ENCODE peak calls at places on chromosomes 5 and 9, in six cellular contexts. One of them, this sample, is unnamed.

GRCh38 chr9:7088598-7088997 is 330.8 kb downstream of the KDM4C start:
- DNase-seq in CD8-positive, alpha-beta memory T cell: no peak
- DNase-seq in kidney: no peak
- DNase-seq in stomach: no peak
- DNase-seq in ovary: no peak
- DNase-seq in heart left ventricle: no peak
- DNase-seq in this sample: no peak

GRCh38 chr5:83750759-83751158 is 30.1 kb upstream of the HAPLN1 start:
- DNase-seq in CD8-positive, alpha-beta memory T cell: no peak
- DNase-seq in kidney: no peak
- DNase-seq in stomach: no peak
- DNase-seq in ovary: no peak
- DNase-seq in heart left ventricle: no peak
- DNase-seq in this sample: no peak

GRCh38 chr5:168746893-168747640 is 167.9 kb upstream of the PANK3 start:
- DNase-seq in CD8-positive, alpha-beta memory T cell: no peak
- DNase-seq in kidney: no peak
- DNase-seq in stomach: no peak
- DNase-seq in ovary: no peak
- DNase-seq in heart left ventricle: no peak
- DNase-seq in this sample: no peak

GRCh38 chr5:169803077-169803981 is 166.3 kb downstream of the DOCK2 start:
- DNase-seq in CD8-positive, alpha-beta memory T cell: no peak
- DNase-seq in kidney: no peak
- DNase-seq in stomach: no peak
- DNase-seq in ovary: peak; percentile 43
- DNase-seq in heart left ventricle: peak; percentile 55
- DNase-seq in this sample: no peak

GRCh38 chr5:108727154-108727638 is 20.5 kb upstream of the FER start:
- DNase-seq in CD8-positive, alpha-beta memory T cell: no peak
- DNase-seq in kidney: no peak
- DNase-seq in stomach: no peak
- DNase-seq in ovary: no peak
- DNase-seq in heart left ventricle: peak; percentile 62
- DNase-seq in this sample: peak; percentile 61

GRCh38 chr5:169914766-169915165 is 65.5 kb downstream of the INSYN2B start:
- DNase-seq in CD8-positive, alpha-beta memory T cell: no peak
- DNase-seq in kidney: peak; percentile 78
- DNase-seq in stomach: no peak
- DNase-seq in ovary: peak; percentile 76
- DNase-seq in heart left ventricle: no peak
- DNase-seq in this sample: no peak

GRCh38 chr9:107312651-107313050 is 29.6 kb downstream of the RAD23B start:
- DNase-seq in CD8-positive, alpha-beta memory T cell: no peak
- DNase-seq in kidney: no peak
- DNase-seq in stomach: no peak
- DNase-seq in ovary: no peak
- DNase-seq in heart left ventricle: peak; percentile 54
- DNase-seq in this sample: no peak

GRCh38 chr5:143172736-143173135 is 230.8 kb downstream of the NR3C1 start:
- DNase-seq in CD8-positive, alpha-beta memory T cell: no peak
- DNase-seq in kidney: no peak
- DNase-seq in stomach: no peak
- DNase-seq in ovary: no peak
- DNase-seq in heart left ventricle: no peak
- DNase-seq in this sample: no peak

GRCh38 chr5:169712428-169712827 is 75.4 kb downstream of the DOCK2 start:
- DNase-seq in CD8-positive, alpha-beta memory T cell: no peak
- DNase-seq in kidney: no peak
- DNase-seq in stomach: no peak
- DNase-seq in ovary: no peak
- DNase-seq in heart left ventricle: no peak
- DNase-seq in this sample: no peak

GRCh38 chr5:4156153-4156552 is 560.5 kb downstream of the IRX1 start:
- DNase-seq in CD8-positive, alpha-beta memory T cell: no peak
- DNase-seq in kidney: no peak
- DNase-seq in stomach: no peak
- DNase-seq in ovary: no peak
- DNase-seq in heart left ventricle: no peak
- DNase-seq in this sample: no peak

GRCh38 chr9:72365525-72366256 is 683 bp upstream of the ZFAND5 start:
- DNase-seq in CD8-positive, alpha-beta memory T cell: peak; percentile 37
- DNase-seq in kidney: peak; percentile 96
- DNase-seq in stomach: peak; percentile 85
- DNase-seq in ovary: peak; percentile 94
- DNase-seq in heart left ventricle: peak; percentile 90
- DNase-seq in this sample: peak; percentile 91

GRCh38 chr9:121662896-121663580 is 11.6 kb downstream of the DAB2IP start:
- DNase-seq in CD8-positive, alpha-beta memory T cell: no peak
- DNase-seq in kidney: no peak
- DNase-seq in stomach: no peak
- DNase-seq in ovary: no peak
- DNase-seq in heart left ventricle: no peak
- DNase-seq in this sample: no peak

GRCh38 chr5:111742595-111742994 is 14.4 kb downstream of the NREP start:
- DNase-seq in CD8-positive, alpha-beta memory T cell: no peak
- DNase-seq in kidney: no peak
- DNase-seq in stomach: no peak
- DNase-seq in ovary: peak; percentile 61
- DNase-seq in heart left ventricle: no peak
- DNase-seq in this sample: no peak

GRCh38 chr5:135364416-135365262 is 34.4 kb downstream of the MACROH2A1 start:
- DNase-seq in CD8-positive, alpha-beta memory T cell: no peak
- DNase-seq in kidney: no peak
- DNase-seq in stomach: no peak
- DNase-seq in ovary: no peak
- DNase-seq in heart left ventricle: no peak
- DNase-seq in this sample: no peak

GRCh38 chr5:43007246-43007910 is 32.7 kb downstream of the ANXA2R start:
- DNase-seq in CD8-positive, alpha-beta memory T cell: peak; percentile 64
- DNase-seq in kidney: peak; percentile 93
- DNase-seq in stomach: peak; percentile 64
- DNase-seq in ovary: peak; percentile 86
- DNase-seq in heart left ventricle: peak; percentile 88
- DNase-seq in this sample: peak; percentile 93

GRCh38 chr5:149628221-149628620 is 46.9 kb downstream of the ARHGEF37 start:
- DNase-seq in CD8-positive, alpha-beta memory T cell: no peak
- DNase-seq in kidney: no peak
- DNase-seq in stomach: no peak
- DNase-seq in ovary: no peak
- DNase-seq in heart left ventricle: no peak
- DNase-seq in this sample: no peak

GRCh38 chr5:120083851-120084615 is 380.1 kb upstream of the PRR16 start:
- DNase-seq in CD8-positive, alpha-beta memory T cell: no peak
- DNase-seq in kidney: no peak
- DNase-seq in stomach: no peak
- DNase-seq in ovary: no peak
- DNase-seq in heart left ventricle: no peak
- DNase-seq in this sample: no peak

GRCh38 chr5:132839426-132840301 is 9.2 kb upstream of the SHROOM1 start:
- DNase-seq in CD8-positive, alpha-beta memory T cell: no peak
- DNase-seq in kidney: no peak
- DNase-seq in stomach: no peak
- DNase-seq in ovary: no peak
- DNase-seq in heart left ventricle: no peak
- DNase-seq in this sample: no peak

GRCh38 chr5:94693043-94693822 is 74.8 kb downstream of the SLF1 start:
- DNase-seq in CD8-positive, alpha-beta memory T cell: no peak
- DNase-seq in kidney: no peak
- DNase-seq in stomach: no peak
- DNase-seq in ovary: no peak
- DNase-seq in heart left ventricle: no peak
- DNase-seq in this sample: no peak

GRCh38 chr9:98410185-98410697 is 154.8 kb upstream of the TBC1D2 start:
- DNase-seq in CD8-positive, alpha-beta memory T cell: no peak
- DNase-seq in kidney: no peak
- DNase-seq in stomach: no peak
- DNase-seq in ovary: no peak
- DNase-seq in heart left ventricle: peak; percentile 52
- DNase-seq in this sample: no peak

GRCh38 chr9:14313378-14313940 is 482 bp downstream of the NFIB start:
- DNase-seq in CD8-positive, alpha-beta memory T cell: no peak
- DNase-seq in kidney: peak; percentile 76
- DNase-seq in stomach: peak; percentile 38
- DNase-seq in ovary: no peak
- DNase-seq in heart left ventricle: no peak
- DNase-seq in this sample: no peak

GRCh38 chr5:73367650-73368049 is 80.9 kb downstream of the FOXD1 start:
- DNase-seq in CD8-positive, alpha-beta memory T cell: no peak
- DNase-seq in kidney: no peak
- DNase-seq in stomach: no peak
- DNase-seq in ovary: no peak
- DNase-seq in heart left ventricle: no peak
- DNase-seq in this sample: no peak

GRCh38 chr9:113996531-113997001 is 81.5 kb downstream of the AMBP start:
- DNase-seq in CD8-positive, alpha-beta memory T cell: no peak
- DNase-seq in kidney: peak; percentile 10
- DNase-seq in stomach: peak; percentile 19
- DNase-seq in ovary: peak; percentile 12
- DNase-seq in heart left ventricle: no peak
- DNase-seq in this sample: no peak
- H3K4me1 ChIP-seq in CD8-positive, alpha-beta memory T cell: no peaks in the 10 kb centered on the region
- H3K4me1 ChIP-seq in kidney: peaks cover 50% of the 10 kb centered on the region
- H3K4me1 ChIP-seq in stomach: peaks cover 30% of the 10 kb centered on the region
- H3K4me1 ChIP-seq in ovary: peaks cover 20% of the 10 kb centered on the region
- H3K4me1 ChIP-seq in heart left ventricle: peaks cover 33% of the 10 kb centered on the region
- H3K4me1 ChIP-seq in this sample: peaks cover 6% of the 10 kb centered on the region

DNA sequence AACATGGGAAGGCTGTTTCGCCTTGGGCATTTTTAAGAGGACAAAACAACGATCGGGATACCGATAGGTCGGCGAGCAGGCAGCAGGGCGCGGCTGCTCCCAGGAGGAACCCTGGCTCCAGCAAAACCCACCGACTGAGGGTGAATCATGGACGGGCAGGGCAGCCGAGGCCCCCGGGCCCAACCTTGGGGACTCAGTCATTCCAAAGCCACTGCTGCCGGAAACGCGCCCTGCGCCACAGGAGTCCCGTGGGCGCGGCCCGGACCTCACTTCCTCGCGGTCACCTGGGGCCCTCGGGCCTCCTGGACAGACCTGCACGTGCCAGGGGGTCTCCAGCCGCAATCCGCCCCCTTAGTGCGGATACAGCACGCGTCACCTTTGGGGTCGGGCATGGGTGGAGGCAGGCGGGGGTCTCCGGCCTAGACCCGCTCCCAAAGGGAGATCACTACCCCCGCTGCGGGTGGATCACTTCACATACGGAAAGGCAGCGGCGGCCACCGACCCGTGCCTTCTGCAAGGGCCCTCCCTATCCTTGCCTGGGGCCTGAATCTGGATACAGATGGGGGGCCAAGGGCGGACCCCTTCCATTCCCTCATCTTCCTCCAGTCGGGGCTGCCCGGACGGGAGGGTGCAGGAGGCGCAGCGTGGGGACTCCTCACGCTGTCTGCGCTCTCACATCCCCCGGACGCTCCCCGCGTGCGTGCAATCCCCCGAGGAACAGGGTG is 728 bp downstream of the TXN start:
- DNase-seq in CD8-positive, alpha-beta memory T cell: peak; percentile 18
- DNase-seq in kidney: peak; percentile 91
- DNase-seq in stomach: peak; percentile 73
- DNase-seq in ovary: peak; percentile 69
- DNase-seq in heart left ventricle: peak; percentile 68
- DNase-seq in this sample: peak; percentile 80
- H3K4me1 ChIP-seq in CD8-positive, alpha-beta memory T cell: peaks cover 19% of the 10 kb centered on the region
- H3K4me1 ChIP-seq in kidney: peaks cover 7% of the 10 kb centered on the region
- H3K4me1 ChIP-seq in stomach: peaks cover 22% of the 10 kb centered on the region
- H3K4me1 ChIP-seq in ovary: peaks cover 8% of the 10 kb centered on the region
- H3K4me1 ChIP-seq in heart left ventricle: peaks cover 60% of the 10 kb centered on the region
- H3K4me1 ChIP-seq in this sample: no peaks in the 10 kb centered on the region

GRCh38 chr5:1133510-1134255 is 21.8 kb upstream of the SLC12A7 start:
- DNase-seq in CD8-positive, alpha-beta memory T cell: no peak
- DNase-seq in kidney: peak; percentile 77
- DNase-seq in stomach: no peak
- DNase-seq in ovary: no peak
- DNase-seq in heart left ventricle: peak; percentile 64
- DNase-seq in this sample: no peak
- H3K4me1 ChIP-seq in CD8-positive, alpha-beta memory T cell: no peaks in the 10 kb centered on the region
- H3K4me1 ChIP-seq in kidney: peaks cover 12% of the 10 kb centered on the region
- H3K4me1 ChIP-seq in stomach: peaks cover 47% of the 10 kb centered on the region
- H3K4me1 ChIP-seq in ovary: no peaks in the 10 kb centered on the region
- H3K4me1 ChIP-seq in heart left ventricle: peaks cover 25% of the 10 kb centered on the region
- H3K4me1 ChIP-seq in this sample: no peaks in the 10 kb centered on the region

GRCh38 chr9:93460689-93461413 is 7.5 kb upstream of the FAM120AOS start:
- DNase-seq in CD8-positive, alpha-beta memory T cell: no peak
- DNase-seq in kidney: no peak
- DNase-seq in stomach: no peak
- DNase-seq in ovary: no peak
- DNase-seq in heart left ventricle: no peak
- DNase-seq in this sample: no peak

GRCh38 chr9:93463638-93464248 is 10.4 kb upstream of the FAM120AOS start:
- DNase-seq in CD8-positive, alpha-beta memory T cell: no peak
- DNase-seq in kidney: no peak
- DNase-seq in stomach: no peak
- DNase-seq in ovary: no peak
- DNase-seq in heart left ventricle: no peak
- DNase-seq in this sample: no peak

GRCh38 chr9:93461810-93462209 is 8.4 kb upstream of the FAM120AOS start:
- DNase-seq in CD8-positive, alpha-beta memory T cell: no peak
- DNase-seq in kidney: no peak
- DNase-seq in stomach: no peak
- DNase-seq in ovary: no peak
- DNase-seq in heart left ventricle: no peak
- DNase-seq in this sample: no peak

GRCh38 chr9:93459432-93459847 is 6.1 kb upstream of the FAM120AOS start:
- DNase-seq in CD8-positive, alpha-beta memory T cell: no peak
- DNase-seq in kidney: no peak
- DNase-seq in stomach: no peak
- DNase-seq in ovary: no peak
- DNase-seq in heart left ventricle: peak; percentile 47
- DNase-seq in this sample: no peak

DNA sequence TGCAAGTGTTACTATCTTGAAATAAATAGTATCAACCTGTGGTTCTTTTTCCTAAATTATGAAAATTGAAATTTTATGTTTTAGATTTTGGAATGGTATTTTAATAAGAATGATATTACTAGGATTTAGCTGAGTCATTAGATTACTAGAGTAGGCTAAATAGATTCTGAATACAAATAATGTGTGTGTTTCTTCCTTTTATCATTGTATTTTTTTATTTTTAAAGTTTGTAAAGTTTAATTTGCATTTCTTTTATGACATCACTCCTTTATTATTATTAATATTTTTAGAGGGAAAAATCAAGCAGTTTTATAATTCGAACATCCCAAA is 8.0 kb upstream of the FAM120AOS start:
- DNase-seq in CD8-positive, alpha-beta memory T cell: no peak
- DNase-seq in kidney: no peak
- DNase-seq in stomach: no peak
- DNase-seq in ovary: no peak
- DNase-seq in heart left ventricle: no peak
- DNase-seq in this sample: no peak
- H3K4me1 ChIP-seq in CD8-positive, alpha-beta memory T cell: peaks cover 70% of the 10 kb centered on the region
- H3K4me1 ChIP-seq in kidney: peaks cover 20% of the 10 kb centered on the region
- H3K4me1 ChIP-seq in stomach: peaks cover 46% of the 10 kb centered on the region
- H3K4me1 ChIP-seq in ovary: peaks cover 9% of the 10 kb centered on the region
- H3K4me1 ChIP-seq in heart left ventricle: peaks cover 94% of the 10 kb centered on the region
- H3K4me1 ChIP-seq in this sample: peaks cover 12% of the 10 kb centered on the region

This sample was measured in aorta.